ENCODE peak calls at places on chromosomes 11 and 22, in ten cellular contexts. W, V, F, G, R, H, I, P, Y and Z are unnamed samples.

GRCh38 chr11:131618203-131618602 is 247.8 kb downstream of the NTM start:
- DNase-seq in I (no peak), Y (no peak), V (no peak), F (no peak), R (no peak), W (no peak), G (no peak), H (no peak), P (no peak), Z (no peak)

GRCh38 chr11:132858203-132858602 is 674.1 kb downstream of the OPCML start:
- DNase-seq in R (no peak), I (no peak), H (peak; percentile 39), P (no peak), W (peak; percentile 83), V (no peak), Y (no peak), G (no peak), F (no peak), Z (no peak)

GRCh38 chr22:24803064-24803542 is 2.9 kb upstream of the SGSM1 start:
- DNase-seq in V (no peak), F (no peak), Y (peak; percentile 73), G (peak; percentile 38), H (no peak), I (peak; percentile 59), W (peak; percentile 95), P (peak; percentile 40), R (peak; percentile 36), Z (peak; percentile 39)

GRCh38 chr22:50674606-50675552 is 2.3 kb downstream of the SHANK3 start:
- DNase-seq in H (no peak), W (peak; percentile 94), F (no peak), P (no peak), R (no peak), G (no peak), Y (no peak), V (peak; percentile 7), I (no peak), Z (no peak)

GRCh38 chr22:19120829-19121630 is 1.2 kb downstream of the DGCR2 start:
- DNase-seq in Y (peak; percentile 72), G (no peak), H (peak; percentile 27), F (no peak), I (peak; percentile 49), P (no peak), V (no peak), R (no peak), W (peak; percentile 60), Z (no peak)

GRCh38 chr11:74449369-74449931 is 17.9 kb downstream of the KCNE3 start:
- DNase-seq in Y (peak; percentile 74), H (peak; percentile 81), G (no peak), I (no peak), V (peak; percentile 87), P (no peak), W (peak; percentile 89), F (no peak), R (no peak), Z (peak; percentile 72)

GRCh38 chr11:7278314-7278917 is 26.7 kb downstream of the SYT9 start:
- DNase-seq in P (no peak), Y (no peak), H (peak; percentile 29), V (no peak), G (no peak), R (no peak), I (no peak), W (peak; percentile 77), F (no peak), Z (no peak)

GRCh38 chr22:39239561-39240423 is 5.0 kb downstream of the PDGFB start:
- DNase-seq in Y (no peak), W (no peak), V (peak; percentile 57), I (no peak), P (peak; percentile 30), R (no peak), H (no peak), F (no peak), G (no peak), Z (no peak)

GRCh38 chr22:43227231-43227630 is 40.3 kb upstream of the TTLL12 start:
- DNase-seq in R (no peak), P (no peak), W (peak; percentile 20), F (no peak), Y (no peak), G (no peak), H (peak; percentile 17), I (no peak), V (no peak), Z (no peak)

GRCh38 chr11:43992834-43993637 is 50.6 kb downstream of the C11orf96 start:
- DNase-seq in Y (no peak), W (no peak), G (no peak), R (no peak), I (peak; percentile 60), F (no peak), V (no peak), H (no peak), P (no peak), Z (no peak)

GRCh38 chr22:26701323-26701722 is 43.9 kb downstream of the MIAT start:
- DNase-seq in F (no peak), R (no peak), W (no peak), V (no peak), G (no peak), P (no peak), Y (no peak), I (no peak), H (no peak), Z (no peak)

GRCh38 chr22:42662114-42663021 is 13.2 kb upstream of the CYB5R3 start:
- DNase-seq in P (peak; percentile 89), I (peak; percentile 93), F (peak; percentile 21), V (no peak), Y (peak; percentile 87), G (peak; percentile 76), W (peak; percentile 91), R (peak; percentile 78), H (peak; percentile 68), Z (peak; percentile 69)

GRCh38 chr11:129973068-129973467 is 29.6 kb downstream of the PRDM10 start:
- DNase-seq in H (no peak), F (no peak), G (no peak), R (no peak), V (no peak), W (peak; percentile 28), Y (no peak), P (no peak), I (no peak), Z (no peak)

GRCh38 chr22:46684706-46685105 is 53.3 kb downstream of the CERK start:
- DNase-seq in W (no peak), P (no peak), G (no peak), V (peak; percentile 2), R (no peak), F (no peak), H (no peak), Y (no peak), I (peak; percentile 70), Z (peak; percentile 8)